ENCODE peak calls at places on chromosomes 4 and X, in nine cellular contexts. Q, T, B, J, R, C, F, D and A are unnamed samples.

GRCh38 chrX:3939967-3940610 is 226.6 kb upstream of the PRKX start:
- DNase-seq in Q (no peak), T (no peak), B (no peak), J (no peak), R (no peak), C (peak; percentile 11), F (no peak), D (no peak), A (no peak)

GRCh38 chr4:24657768-24658617 is 73.6 kb upstream of the DHX15 start:
- DNase-seq in Q (peak; percentile 70), T (no peak), B (no peak), J (no peak), R (no peak), C (peak; percentile 77), F (peak; percentile 74), D (no peak), A (peak; percentile 34)

GRCh38 chrX:49184294-49185061 is 1.7 kb downstream of the PRICKLE3 start:
- DNase-seq in Q (peak; percentile 93), T (peak; percentile 97), B (peak; percentile 96), J (peak; percentile 81), R (peak; percentile 96), C (peak; percentile 95), F (peak; percentile 95), D (peak; percentile 97), A (peak; percentile 89)

GRCh38 chr4:26048962-26049361 is 134.9 kb downstream of the SMIM20 start:
- DNase-seq in Q (no peak), T (no peak), B (no peak), J (no peak), R (no peak), C (no peak), F (no peak), D (no peak), A (no peak)

GRCh38 chrX:130028196-130028595 is 45.8 kb downstream of the BCORL1 start:
- DNase-seq in Q (peak; percentile 50), T (no peak), B (no peak), J (no peak), R (peak; percentile 47), C (peak; percentile 57), F (peak; percentile 51), D (no peak), A (peak; percentile 47)

GRCh38 chr4:183356173-183356825 is 34.1 kb upstream of the CLDN24 start:
- DNase-seq in Q (no peak), T (no peak), B (no peak), J (no peak), R (no peak), C (no peak), F (no peak), D (no peak), A (no peak)

GRCh38 chrX:37349131-37350033 is at the start of gene PRRG1:
- DNase-seq in Q (peak; percentile 68), T (peak; percentile 87), B (peak; percentile 81), J (peak; percentile 41), R (peak; percentile 81), C (peak; percentile 80), F (peak; percentile 77), D (peak; percentile 91), A (peak; percentile 42)

GRCh38 chr4:22237155-22237751 is 278.6 kb downstream of the ADGRA3 start:
- DNase-seq in Q (no peak), T (no peak), B (no peak), J (peak; percentile 43), R (peak; percentile 40), C (peak; percentile 13), F (peak; percentile 84), D (no peak), A (no peak)

GRCh38 chr4:180134116-180134866 is 2108.9 kb upstream of the TENM3 start:
- DNase-seq in Q (no peak), T (no peak), B (no peak), J (no peak), R (no peak), C (no peak), F (peak; percentile 23), D (no peak), A (no peak)

GRCh38 chrX:34612036-34612435 is 45.0 kb downstream of the TMEM47 start:
- DNase-seq in Q (no peak), T (no peak), B (no peak), J (no peak), R (no peak), C (no peak), F (no peak), D (no peak), A (no peak)

GRCh38 chr4:161717084-161717483 is 446.7 kb downstream of the FSTL5 start:
- DNase-seq in Q (no peak), T (no peak), B (no peak), J (no peak), R (no peak), C (no peak), F (no peak), D (no peak), A (no peak)

GRCh38 chrX:110795645-110796510 is at the start of gene CHRDL1:
- DNase-seq in Q (peak; percentile 22), T (peak; percentile 88), B (peak; percentile 72), J (no peak), R (peak; percentile 59), C (peak; percentile 0), F (peak; percentile 18), D (no peak), A (peak; percentile 27)

GRCh38 chr4:172270421-172270820 is 457.2 kb downstream of the GALNTL6 start:
- DNase-seq in Q (no peak), T (no peak), B (no peak), J (no peak), R (no peak), C (no peak), F (no peak), D (no peak), A (no peak)

GRCh38 chr4:10106421-10107039 is 10.1 kb downstream of the WDR1 start:
- DNase-seq in Q (peak; percentile 71), T (peak; percentile 94), B (peak; percentile 89), J (no peak), R (peak; percentile 80), C (peak; percentile 72), F (peak; percentile 62), D (peak; percentile 95), A (peak; percentile 84)

GRCh38 chr4:159460408-159460807 is 357.5 kb downstream of the RAPGEF2 start:
- DNase-seq in Q (no peak), T (no peak), B (no peak), J (no peak), R (no peak), C (no peak), F (no peak), D (no peak), A (no peak)

GRCh38 chr4:159451006-159451405 is 348.1 kb downstream of the RAPGEF2 start:
- DNase-seq in Q (no peak), T (no peak), B (no peak), J (no peak), R (no peak), C (no peak), F (no peak), D (no peak), A (no peak)

DNA sequence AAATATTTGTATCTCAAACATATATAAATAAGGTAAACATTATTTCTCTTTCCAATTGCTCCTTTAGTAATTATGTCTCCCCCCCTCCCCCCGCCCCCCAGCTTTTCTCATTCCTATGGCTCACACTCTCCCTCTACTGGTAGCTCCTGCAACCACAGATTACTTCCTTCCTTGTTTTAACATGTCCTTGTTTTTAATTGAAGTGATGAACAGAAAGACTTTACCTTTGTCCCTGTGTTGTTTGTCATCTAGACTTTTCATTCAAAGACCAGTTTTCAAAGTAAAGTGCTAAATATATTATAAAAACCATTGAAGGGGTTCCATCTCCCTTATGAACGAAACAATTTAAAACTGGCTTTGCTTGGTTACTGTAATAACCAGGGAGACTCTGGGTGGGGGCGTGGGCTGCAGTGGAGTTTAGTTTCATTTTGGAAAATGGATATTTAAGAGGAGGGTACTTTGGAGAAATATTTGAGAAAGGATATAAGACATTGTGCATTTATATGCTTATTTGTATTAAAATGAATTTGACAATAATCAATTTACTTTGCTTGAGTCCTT is 352.9 kb downstream of the RAPGEF2 start:
- DNase-seq in Q (no peak), T (no peak), B (no peak), J (no peak), R (no peak), C (peak; percentile 51), F (no peak), D (no peak), A (peak; percentile 44)
- H3K4me3 ChIP-seq in Q (no peak overlapping the region), T (no peak overlapping the region), B (no peak overlapping the region), J (no peak overlapping the region), R (no peak overlapping the region), C (peak overlapping the region; percentile 33), F (no peak overlapping the region), D (no peak overlapping the region), A (no peak overlapping the region)

GRCh38 chr4:129095811-129096454 is at the start of gene C4orf33:
- DNase-seq in Q (peak; percentile 80), T (peak; percentile 81), B (peak; percentile 84), J (no peak), R (peak; percentile 61), C (peak; percentile 71), F (peak; percentile 76), D (no peak), A (peak; percentile 68)
- TF ChIP-seq POLR2A in Q (peak; percentile 21), T (no peak), B (no peak), J (no peak), R (no peak), C (no peak), F (peak; percentile 45), D (no peak), A (no peak)

GRCh38 chr4:59968796-59969195 is 1231.3 kb upstream of the ADGRL3 start:
- DNase-seq in Q (no peak), T (no peak), B (no peak), J (no peak), R (no peak), C (no peak), F (no peak), D (no peak), A (no peak)
- TF ChIP-seq EP300 in Q (no peak), T (no peak), B (no peak), J (no peak), R (no peak), C (no peak), F (no peak), D (no peak), A (no peak)

DNA sequence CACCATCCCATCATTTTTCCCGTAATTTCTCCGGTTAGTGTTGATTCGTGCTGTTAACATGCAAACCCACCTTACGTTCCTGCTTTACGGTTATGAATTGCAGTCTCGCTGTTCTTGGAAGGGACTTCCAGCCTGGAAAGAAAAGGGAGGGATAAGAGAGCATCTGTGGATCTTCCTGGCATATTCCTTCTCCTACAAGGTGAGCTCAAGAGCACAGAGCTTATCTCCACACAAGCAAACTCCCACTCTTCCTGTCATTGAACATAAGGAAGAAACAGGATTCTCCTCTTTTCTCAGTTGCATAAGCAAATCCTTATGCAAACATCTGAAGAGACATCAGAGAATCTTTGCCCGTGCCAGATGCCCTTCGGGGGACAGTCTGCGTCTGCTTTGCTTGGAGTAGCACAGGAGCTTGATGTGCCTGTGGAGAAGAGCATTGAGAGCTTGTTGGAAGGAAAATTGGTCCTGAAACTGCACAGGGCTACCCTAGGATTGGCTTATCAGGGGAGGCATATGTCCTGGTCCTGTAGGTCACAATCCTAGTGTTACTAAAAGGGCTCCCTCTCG is 127.1 kb downstream of the ASMT start:
- DNase-seq in Q (no peak), T (no peak), B (no peak), J (no peak), R (no peak), C (peak; percentile 54), F (no peak), D (no peak), A (no peak)
- H3K4me3 ChIP-seq in Q (no peak overlapping the region), T (no peak overlapping the region), B (no peak overlapping the region), J (no peak overlapping the region), R (no peak overlapping the region), C (no peak overlapping the region), F (no peak overlapping the region), D (no peak overlapping the region), A (no peak overlapping the region)